ENCODE peak calls at places on chromosomes 3 and 15, in five cellular contexts. K is naive thymus-derived CD4-positive, alpha-beta T cell; Y is H9; O is right lobe of liver; W is kidney glomerular epithelial cell. H is an unnamed sample.

GRCh38 chr3:152192936-152193672 is 75.6 kb upstream of the MBNL1 start:
- DNase-seq in O (no peak), K (no peak), W (no peak), Y (no peak), H (no peak)

GRCh38 chr15:64125978-64126377 is 25.6 kb upstream of the SNX22 start:
- DNase-seq in K (no peak), O (no peak), W (no peak), Y (no peak), H (no peak)

GRCh38 chr3:34008191-34008590 is 209.8 kb downstream of the PDCD6IP start:
- DNase-seq in O (no peak), W (peak), K (no peak), Y (peak), H (peak)

GRCh38 chr15:89958107-89958805 is 42.9 kb upstream of the ZNF710 start:
- DNase-seq in O (peak), W (no peak), K (no peak), Y (no peak), H (no peak)

GRCh38 chr15:75453703-75454470 is 2.4 kb upstream of the SIN3A start:
- DNase-seq in O (peak), Y (peak), W (peak), K (peak), H (peak)

GRCh38 chr3:167882057-167882667 is 146.6 kb downstream of the SERPINI1 start:
- DNase-seq in K (peak), O (no peak), Y (no peak), W (peak), H (peak)

GRCh38 chr3:185778069-185778468 is 46.8 kb downstream of the IGF2BP2 start:
- DNase-seq in Y (no peak), K (no peak), O (no peak), W (no peak), H (no peak)

GRCh38 chr3:182618981-182619591 is 174.2 kb upstream of the ATP11B start:
- DNase-seq in Y (no peak), W (peak), K (no peak), O (no peak), H (peak)

GRCh38 chr15:88858934-88859333 is 36.4 kb downstream of the HAPLN3 start:
- DNase-seq in Y (no peak), W (no peak), O (no peak), K (no peak), H (no peak)

GRCh38 chr3:47301456-47301855 is 18.7 kb downstream of the KLHL18 start:
- DNase-seq in O (no peak), Y (no peak), K (no peak), W (no peak), H (no peak)

GRCh38 chr3:102156426-102156825 is 278.4 kb upstream of the ZPLD1 start:
- DNase-seq in W (peak), O (no peak), Y (no peak), K (no peak), H (peak)

GRCh38 chr15:90315276-90315982 is 36.7 kb upstream of the ZNF774 start:
- DNase-seq in Y (no peak), W (peak), K (no peak), O (peak), H (peak)

GRCh38 chr3:107392549-107393165 is 15.4 kb downstream of the CCDC54 start:
- DNase-seq in W (peak), Y (no peak), O (no peak), K (no peak), H (peak)

GRCh38 chr3:129576514-129577345 is 29.7 kb downstream of the PLXND1 start:
- DNase-seq in K (peak), O (peak), Y (no peak), W (no peak), H (no peak)

GRCh38 chr15:48963524-48964113 is at the start of gene SHC4:
- DNase-seq in O (peak), Y (peak), K (peak), W (peak), H (peak)

GRCh38 chr3:14620512-14620911 is 31.1 kb upstream of the CCDC174 start:
- DNase-seq in O (no peak), Y (peak), W (no peak), K (no peak), H (no peak)

GRCh38 chr3:101513419-101513986 is 491 bp upstream of the SENP7 start:
- DNase-seq in Y (no peak), W (peak), O (no peak), K (no peak), H (no peak)

GRCh38 chr15:63348392-63348791 is 33.3 kb downstream of the CA12 start:
- DNase-seq in K (no peak), W (peak), Y (no peak), O (no peak), H (peak)

GRCh38 chr15:41790756-41791546 is 16.7 kb downstream of the MAPKBP1 start:
- DNase-seq in W (peak), K (no peak), Y (no peak), O (no peak), H (peak)

GRCh38 chr3:127796751-127797150 is 25.6 kb downstream of the MGLL start:
- DNase-seq in K (no peak), O (no peak), Y (no peak), W (no peak), H (no peak)

GRCh38 chr3:66428733-66429132 is 72.1 kb downstream of the LRIG1 start:
- DNase-seq in W (peak), Y (no peak), O (peak), K (no peak), H (peak)

GRCh38 chr15:39756806-39757522 is 25.7 kb downstream of the FSIP1 start:
- DNase-seq in K (peak), Y (no peak), W (peak), O (no peak), H (peak)

GRCh38 chr3:180430896-180431295 is 171.1 kb upstream of the TTC14 start:
- DNase-seq in W (no peak), K (no peak), O (no peak), Y (no peak), H (no peak)

GRCh38 chr15:32998979-32999677 is 195.4 kb downstream of the FMN1 start:
- DNase-seq in O (no peak), Y (no peak), W (no peak), K (no peak), H (no peak)

GRCh38 chr3:131503328-131503650 is 518 bp upstream of the MRPL3 start:
- DNase-seq in Y (no peak), K (no peak), W (no peak), O (no peak), H (peak)

GRCh38 chr3:173930251-173930650 is 532.7 kb downstream of the NLGN1 start:
- DNase-seq in Y (no peak), W (no peak), O (no peak), K (no peak), H (no peak)

GRCh38 chr3:153080778-153081240 is 81.2 kb upstream of the RAP2B start:
- DNase-seq in Y (no peak), K (peak), O (no peak), W (no peak), H (no peak)

GRCh38 chr15:92906563-92907081 is 6.5 kb downstream of the CHD2 start:
- DNase-seq in K (peak), O (no peak), Y (no peak), W (peak), H (no peak)

GRCh38 chr3:97823503-97824004 is 1.7 kb downstream of the CRYBG3 start:
- DNase-seq in W (no peak), Y (no peak), K (no peak), O (no peak), H (peak)

GRCh38 chr3:38114052-38114874 is 22.7 kb downstream of the ACAA1 start:
- DNase-seq in W (no peak), Y (peak), K (no peak), O (peak), H (no peak)

GRCh38 chr3:24349367-24350019 is 145.2 kb downstream of the THRB start:
- DNase-seq in W (no peak), K (no peak), Y (no peak), O (no peak), H (no peak)

GRCh38 chr3:124034016-124034808 is 42.3 kb upstream of the ROPN1 start:
- DNase-seq in O (peak), K (no peak), Y (peak), W (no peak), H (no peak)

GRCh38 chr15:47998523-47999113 is 122.2 kb upstream of the SLC24A5 start:
- DNase-seq in Y (no peak), K (no peak), O (no peak), W (no peak), H (no peak)

GRCh38 chr3:53890726-53891499 is 746 bp downstream of the SELENOK start:
- DNase-seq in W (peak), O (no peak), K (peak), Y (no peak), H (peak)

GRCh38 chr3:186920301-186920700 is 10.0 kb upstream of the ST6GAL1 start:
- DNase-seq in K (no peak), O (no peak), Y (no peak), W (no peak), H (no peak)

GRCh38 chr3:187616307-187616939 is 53.8 kb downstream of the SST start:
- DNase-seq in K (peak), O (peak), W (peak), Y (peak), H (peak)

GRCh38 chr15:80991446-80991845 is 1.8 kb upstream of the MESD start:
- DNase-seq in Y (no peak), O (no peak), K (peak), W (no peak), H (peak)

GRCh38 chr3:189324538-189325138 is 152.9 kb downstream of the TPRG1 start:
- DNase-seq in O (no peak), K (peak), Y (no peak), W (peak), H (peak)

GRCh38 chr3:36164400-36164799 is 215.9 kb upstream of the STAC start:
- DNase-seq in Y (no peak), O (no peak), W (no peak), K (no peak), H (no peak)

H was measured in cardiac fibroblast.